ENCODE peak calls at places on chromosomes 5 and 9, in six cellular contexts. A, I, U, O, X and G are unnamed samples.

GRCh38 chr9:125890793-125891192 is 143.6 kb downstream of the PBX3 start:
- DNase-seq in O (no peak), U (no peak), A (no peak), X (no peak), I (no peak), G (no peak)

GRCh38 chr5:80569086-80569960 is 757 bp downstream of the ANKRD34B start:
- DNase-seq in O (no peak), I (no peak), X (no peak), A (no peak), U (no peak), G (no peak)

GRCh38 chr5:156473271-156473935 is 146.4 kb downstream of the SGCD start:
- DNase-seq in O (no peak), I (no peak), U (no peak), A (no peak), X (no peak), G (no peak)

GRCh38 chr5:107997338-107997979 is 326.7 kb upstream of the EFNA5 start:
- DNase-seq in O (no peak), A (peak; percentile 9), X (no peak), U (no peak), I (no peak), G (no peak)

GRCh38 chr9:22343218-22343611 is 103.4 kb upstream of the DMRTA1 start:
- DNase-seq in O (no peak), A (no peak), X (no peak), U (no peak), I (no peak), G (no peak)

GRCh38 chr9:37262410-37262809 is 142.0 kb downstream of the ZCCHC7 start:
- DNase-seq in I (no peak), U (peak; percentile 6), A (peak; percentile 26), O (no peak), X (no peak), G (peak; percentile 28)

GRCh38 chr5:112109331-112109993 is 309.6 kb downstream of the EPB41L4A start:
- DNase-seq in X (no peak), O (no peak), I (no peak), A (peak; percentile 49), U (peak; percentile 94), G (no peak)

GRCh38 chr9:88535226-88535931 is 401 bp downstream of the NXNL2 start:
- DNase-seq in O (no peak), I (no peak), U (no peak), A (peak; percentile 12), X (no peak), G (no peak)

GRCh38 chr9:134226221-134226930 is 62.0 kb upstream of the RNU6ATAC start:
- DNase-seq in X (no peak), I (no peak), A (peak; percentile 37), O (no peak), U (no peak), G (peak; percentile 72)

GRCh38 chr5:168947212-168947868 is 353.6 kb downstream of the SLIT3 start:
- DNase-seq in I (peak; percentile 38), U (peak; percentile 13), X (no peak), A (peak; percentile 45), O (no peak), G (peak; percentile 55)

GRCh38 chr5:149442563-149443182 is 63.6 kb upstream of the IL17B start:
- DNase-seq in U (no peak), A (peak; percentile 74), I (peak; percentile 63), X (peak; percentile 69), O (peak; percentile 52), G (peak; percentile 79)

GRCh38 chr9:123928471-123929176 is 1.3 kb downstream of the DENND1A start:
- DNase-seq in I (peak; percentile 42), O (no peak), A (peak; percentile 64), U (peak; percentile 24), X (no peak), G (no peak)

GRCh38 chr5:59430066-59430702 is 463.3 kb downstream of the PDE4D start:
- DNase-seq in U (no peak), I (no peak), X (no peak), O (no peak), A (no peak), G (no peak)

GRCh38 chr5:150289551-150290390 is at the start of gene CAMK2A:
- DNase-seq in U (no peak), X (no peak), O (no peak), A (no peak), I (no peak), G (no peak)

GRCh38 chr9:85890962-85891361 is 50.0 kb upstream of the NAA35 start:
- DNase-seq in I (no peak), U (no peak), A (no peak), O (no peak), X (no peak), G (no peak)

GRCh38 chr5:663436-664342 is 29.5 kb downstream of the TPPP start:
- DNase-seq in O (no peak), A (no peak), I (no peak), U (no peak), X (no peak), G (no peak)

GRCh38 chr9:136354592-136355085 is 8.9 kb downstream of the DNLZ start:
- DNase-seq in I (no peak), O (no peak), U (no peak), A (peak; percentile 65), X (no peak), G (no peak)

GRCh38 chr5:151174612-151175101 is 17.1 kb upstream of the ANXA6 start:
- DNase-seq in X (no peak), I (no peak), O (no peak), U (no peak), A (no peak), G (no peak)

GRCh38 chr5:177982956-177983355 is 13.1 kb downstream of the PROP1 start:
- DNase-seq in O (no peak), U (no peak), A (no peak), X (no peak), I (no peak), G (no peak)

GRCh38 chr5:10301842-10302610 is 5.7 kb downstream of the CMBL start:
- DNase-seq in X (no peak), U (no peak), O (no peak), I (no peak), A (no peak), G (no peak)

GRCh38 chr9:2559212-2560152 is 62.1 kb upstream of the VLDLR start:
- DNase-seq in A (peak; percentile 96), U (peak; percentile 88), O (no peak), X (no peak), I (no peak), G (no peak)